ENCODE peak calls at places on chromosomes 4 and X, in ten cellular contexts. Q, C, E, G, O, M, T, Y, B and F are unnamed samples.

GRCh38 chrX:106606583-106606982 is 5.2 kb upstream of the RADX start:
- DNase-seq in G (no peak), O (no peak), E (no peak), T (no peak), C (no peak), Q (no peak), B (no peak), Y (no peak), M (no peak), F (no peak)

GRCh38 chr4:158768577-158769174 is at the start of gene FNIP2:
- DNase-seq in C (peak; percentile 92), T (peak; percentile 75), Y (peak; percentile 90), M (peak; percentile 93), G (peak; percentile 88), O (peak; percentile 78), E (peak; percentile 84), B (peak; percentile 56), Q (peak; percentile 70), F (peak; percentile 87)

GRCh38 chrX:152588206-152588605 is 49.5 kb upstream of the GABRQ start:
- DNase-seq in Y (no peak), O (peak; percentile 2), Q (no peak), T (no peak), G (no peak), M (no peak), B (no peak), E (no peak), C (no peak), F (no peak)

GRCh38 chr4:185238261-185238681 is 28.9 kb downstream of the SNX25 start:
- DNase-seq in M (no peak), C (no peak), O (no peak), B (no peak), Q (peak; percentile 59), T (no peak), E (no peak), Y (no peak), G (no peak), F (no peak)

GRCh38 chr4:7989654-7990053 is 50.0 kb upstream of the AFAP1 start:
- DNase-seq in G (no peak), C (no peak), T (no peak), Y (no peak), O (no peak), M (no peak), E (no peak), Q (no peak), B (no peak), F (no peak)

GRCh38 chrX:114924846-114925245 is 92.6 kb downstream of the IL13RA2 start:
- DNase-seq in T (no peak), C (no peak), Y (no peak), G (no peak), B (no peak), Q (peak; percentile 11), M (no peak), E (no peak), O (peak; percentile 28), F (no peak)

GRCh38 chr4:4831266-4831665 is 28.2 kb upstream of the MSX1 start:
- DNase-seq in M (no peak), B (no peak), T (no peak), O (no peak), Q (no peak), Y (no peak), C (peak; percentile 33), G (no peak), E (no peak), F (no peak)

GRCh38 chrX:6021316-6022091 is 207.2 kb downstream of the NLGN4X start:
- DNase-seq in B (no peak), Q (no peak), T (no peak), M (peak; percentile 57), E (no peak), G (no peak), O (peak; percentile 69), C (no peak), Y (no peak), F (no peak)

GRCh38 chr4:183200453-183200852 is 101.4 kb downstream of the WWC2 start:
- DNase-seq in M (peak; percentile 44), T (no peak), Q (peak; percentile 87), Y (peak; percentile 27), G (peak; percentile 93), O (no peak), C (peak; percentile 88), E (peak; percentile 49), B (no peak), F (no peak)
- H3K27ac ChIP-seq in M (no peak overlapping the region), T (no peak overlapping the region), Q (peak overlapping the region; percentile 29), Y (no peak overlapping the region), G (no peak overlapping the region), O (no peak overlapping the region), C (no peak overlapping the region), E (no peak overlapping the region), B (no peak overlapping the region), F (no peak overlapping the region)

GRCh38 chr4:144582975-144583374 is 63.0 kb upstream of the HHIP start:
- DNase-seq in G (no peak), O (no peak), E (no peak), C (no peak), Q (no peak), Y (no peak), M (no peak), B (no peak), T (no peak), F (no peak)

GRCh38 chr4:144583658-144584057 is 62.3 kb upstream of the HHIP start:
- DNase-seq in B (no peak), O (no peak), Y (no peak), Q (peak; percentile 66), G (no peak), E (no peak), M (no peak), T (no peak), C (no peak), F (no peak)

GRCh38 chr4:144580421-144580820 is 65.5 kb upstream of the HHIP start:
- DNase-seq in C (no peak), Y (no peak), M (no peak), B (no peak), Q (no peak), T (no peak), O (no peak), E (no peak), G (no peak), F (no peak)

GRCh38 chr4:144584428-144584827 is 61.5 kb upstream of the HHIP start:
- DNase-seq in T (no peak), O (no peak), G (no peak), E (no peak), C (no peak), Y (no peak), B (no peak), M (no peak), Q (no peak), F (no peak)

GRCh38 chr4:144582105-144582850 is 63.7 kb upstream of the HHIP start:
- DNase-seq in M (no peak), G (no peak), B (no peak), Y (no peak), C (no peak), Q (no peak), O (no peak), T (no peak), E (no peak), F (no peak)
- H3K27ac ChIP-seq in M (no peak overlapping the region), G (no peak overlapping the region), B (no peak overlapping the region), Y (no peak overlapping the region), C (no peak overlapping the region), Q (no peak overlapping the region), O (no peak overlapping the region), T (no peak overlapping the region), E (no peak overlapping the region), F (no peak overlapping the region)

GRCh38 chr4:26936284-26937065 is 75.8 kb downstream of the STIM2 start:
- DNase-seq in C (peak; percentile 38), M (no peak), Y (no peak), E (no peak), O (no peak), T (no peak), B (no peak), G (peak; percentile 72), Q (peak; percentile 33), F (no peak)

GRCh38 chr4:26937136-26937535 is 76.5 kb downstream of the STIM2 start:
- DNase-seq in G (no peak), B (no peak), T (no peak), O (no peak), Y (no peak), M (no peak), E (no peak), Q (no peak), C (no peak), F (no peak)

GRCh38 chr4:26941951-26942350 is 81.3 kb downstream of the STIM2 start:
- DNase-seq in Y (no peak), T (no peak), E (no peak), Q (no peak), M (no peak), B (no peak), G (no peak), C (no peak), O (no peak), F (no peak)

GRCh38 chr4:26937567-26937966 is 76.9 kb downstream of the STIM2 start:
- DNase-seq in B (no peak), M (no peak), Q (no peak), Y (no peak), T (no peak), E (no peak), O (no peak), C (no peak), G (no peak), F (no peak)

GRCh38 chr4:26938516-26938915 is 77.9 kb downstream of the STIM2 start:
- DNase-seq in O (no peak), C (no peak), E (no peak), T (no peak), G (no peak), M (no peak), B (no peak), Q (no peak), Y (no peak), F (no peak)
- H3K27ac ChIP-seq in O (no peak overlapping the region), C (no peak overlapping the region), E (no peak overlapping the region), T (no peak overlapping the region), G (no peak overlapping the region), M (no peak overlapping the region), B (no peak overlapping the region), Q (no peak overlapping the region), Y (no peak overlapping the region), F (no peak overlapping the region)

GRCh38 chrX:133544105-133544504 is 128.8 kb upstream of the GPC4 start:
- DNase-seq in B (no peak), Y (no peak), O (peak; percentile 17), C (no peak), E (no peak), T (no peak), G (no peak), M (no peak), Q (peak; percentile 62), F (peak; percentile 57)

GRCh38 chrX:133544778-133545177 is 129.5 kb upstream of the GPC4 start:
- DNase-seq in B (no peak), Y (no peak), M (no peak), G (no peak), O (no peak), T (no peak), E (no peak), C (no peak), Q (no peak), F (no peak)

GRCh38 chrX:133546441-133546840 is 131.2 kb upstream of the GPC4 start:
- DNase-seq in M (no peak), B (no peak), T (no peak), G (no peak), E (no peak), O (no peak), Y (no peak), Q (peak; percentile 59), C (no peak), F (no peak)

GRCh38 chrX:133550665-133551064 is 135.4 kb upstream of the GPC4 start:
- DNase-seq in Y (no peak), O (no peak), C (no peak), M (no peak), Q (no peak), B (no peak), E (no peak), G (no peak), T (no peak), F (no peak)

DNA sequence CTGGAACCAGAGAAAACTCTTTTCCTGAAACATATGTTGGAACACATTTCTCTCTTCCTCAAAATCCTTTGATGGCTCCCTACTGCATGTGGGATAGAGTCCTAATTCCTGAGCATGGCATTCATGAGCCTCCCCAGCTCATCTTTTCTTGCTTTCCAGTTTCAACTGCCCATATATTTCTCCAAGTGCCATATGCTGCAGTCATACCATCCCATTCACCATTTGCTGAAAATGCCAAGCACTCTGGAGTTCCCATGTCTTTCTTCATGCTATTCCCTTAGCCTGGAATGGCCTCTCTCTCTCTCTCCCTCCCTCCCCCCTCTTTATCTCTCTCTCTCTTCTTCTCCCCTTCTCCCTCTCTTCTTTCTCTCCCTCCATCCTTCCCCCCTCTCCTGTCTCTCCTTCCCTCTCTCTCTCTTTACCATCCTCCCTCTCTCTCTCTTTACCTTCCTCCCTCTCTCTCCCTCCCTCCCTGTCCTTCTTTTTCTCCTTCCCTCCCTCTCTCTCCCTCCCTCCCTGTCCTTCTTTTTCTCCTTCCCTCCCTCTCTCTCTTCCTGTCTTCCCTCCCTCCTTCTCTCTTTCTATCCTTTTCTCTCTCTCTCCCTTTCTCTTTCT is 134.1 kb upstream of the GPC4 start:
- DNase-seq in Q (no peak), G (no peak), C (no peak), B (no peak), M (no peak), E (no peak), O (no peak), T (no peak), Y (no peak), F (no peak)
- H3K27ac ChIP-seq in Q (no peak overlapping the region), G (no peak overlapping the region), C (no peak overlapping the region), B (no peak overlapping the region), M (no peak overlapping the region), E (no peak overlapping the region), O (no peak overlapping the region), T (no peak overlapping the region), Y (no peak overlapping the region), F (no peak overlapping the region)